ENCODE peak calls at places on chromosomes 6 and 20, in eight cellular contexts. One of them, this sample, is unnamed. For H3K4me1, the result is how much of the 10 kb centered on the place peaks cover.

GRCh38 chr20:3733119-3733995 is 872 bp downstream of the HSPA12B start:
- DNase-seq in hepatocyte: no peak
- DNase-seq in sigmoid colon: no peak
- DNase-seq in right lobe of liver: no peak
- DNase-seq in psoas muscle: no peak
- DNase-seq in tibial nerve: no peak
- DNase-seq in right atrium auricular region: no peak
- DNase-seq in fibroblast of lung: no peak
- DNase-seq in this sample: peak

GRCh38 chr6:163958646-163959045 is 544.1 kb downstream of the QKI start:
- DNase-seq in fibroblast of lung: peak
- DNase-seq in hepatocyte: no peak
- DNase-seq in right atrium auricular region: no peak
- DNase-seq in tibial nerve: no peak
- DNase-seq in psoas muscle: no peak
- DNase-seq in right lobe of liver: no peak
- DNase-seq in sigmoid colon: no peak
- DNase-seq in this sample: no peak

GRCh38 chr6:113818528-113818927 is 38.6 kb upstream of the MARCKS start:
- DNase-seq in sigmoid colon: no peak
- DNase-seq in hepatocyte: no peak
- DNase-seq in right lobe of liver: no peak
- DNase-seq in fibroblast of lung: no peak
- DNase-seq in right atrium auricular region: no peak
- DNase-seq in tibial nerve: no peak
- DNase-seq in psoas muscle: no peak
- DNase-seq in this sample: no peak

GRCh38 chr6:99334526-99335127 is 14.8 kb downstream of the FAXC start:
- DNase-seq in hepatocyte: peak
- DNase-seq in fibroblast of lung: peak
- DNase-seq in right lobe of liver: no peak
- DNase-seq in psoas muscle: no peak
- DNase-seq in sigmoid colon: no peak
- DNase-seq in tibial nerve: no peak
- DNase-seq in right atrium auricular region: no peak
- DNase-seq in this sample: no peak

GRCh38 chr6:163530406-163530805 is 115.9 kb downstream of the QKI start:
- DNase-seq in psoas muscle: no peak
- DNase-seq in sigmoid colon: no peak
- DNase-seq in fibroblast of lung: peak
- DNase-seq in hepatocyte: no peak
- DNase-seq in right lobe of liver: no peak
- DNase-seq in right atrium auricular region: no peak
- DNase-seq in tibial nerve: no peak
- DNase-seq in this sample: no peak

GRCh38 chr20:61524956-61525666 is 273.1 kb downstream of the CDH4 start:
- DNase-seq in psoas muscle: no peak
- DNase-seq in hepatocyte: no peak
- DNase-seq in fibroblast of lung: no peak
- DNase-seq in right lobe of liver: peak
- DNase-seq in tibial nerve: no peak
- DNase-seq in right atrium auricular region: no peak
- DNase-seq in sigmoid colon: no peak
- DNase-seq in this sample: no peak

GRCh38 chr6:7545509-7546369 is 4.3 kb downstream of the DSP start:
- DNase-seq in fibroblast of lung: peak
- DNase-seq in right lobe of liver: no peak
- DNase-seq in hepatocyte: peak
- DNase-seq in right atrium auricular region: no peak
- DNase-seq in psoas muscle: no peak
- DNase-seq in sigmoid colon: no peak
- DNase-seq in tibial nerve: no peak
- DNase-seq in this sample: no peak

GRCh38 chr20:62065669-62066338 is at the start of gene TAF4:
- DNase-seq in sigmoid colon: peak
- DNase-seq in hepatocyte: peak
- DNase-seq in right lobe of liver: peak
- DNase-seq in tibial nerve: peak
- DNase-seq in fibroblast of lung: peak
- DNase-seq in right atrium auricular region: peak
- DNase-seq in psoas muscle: peak
- DNase-seq in this sample: peak

GRCh38 chr6:105424177-105424783 is 21.4 kb upstream of the PREP start:
- DNase-seq in psoas muscle: peak
- DNase-seq in fibroblast of lung: peak
- DNase-seq in sigmoid colon: no peak
- DNase-seq in right atrium auricular region: peak
- DNase-seq in tibial nerve: peak
- DNase-seq in hepatocyte: peak
- DNase-seq in right lobe of liver: no peak
- DNase-seq in this sample: peak

GRCh38 chr20:37902504-37903313 is at the start of gene VSTM2L:
- DNase-seq in right atrium auricular region: no peak
- DNase-seq in right lobe of liver: no peak
- DNase-seq in fibroblast of lung: peak
- DNase-seq in hepatocyte: peak
- DNase-seq in sigmoid colon: peak
- DNase-seq in psoas muscle: no peak
- DNase-seq in tibial nerve: no peak
- DNase-seq in this sample: no peak

GRCh38 chr20:47346172-47346571 is 10.3 kb downstream of the ZMYND8 start:
- DNase-seq in right lobe of liver: peak
- DNase-seq in sigmoid colon: no peak
- DNase-seq in hepatocyte: no peak
- DNase-seq in right atrium auricular region: no peak
- DNase-seq in tibial nerve: no peak
- DNase-seq in psoas muscle: no peak
- DNase-seq in fibroblast of lung: no peak
- DNase-seq in this sample: no peak
- H3K4me1 ChIP-seq in right lobe of liver: under half
- H3K4me1 ChIP-seq in sigmoid colon: half or more
- H3K4me1 ChIP-seq in hepatocyte: under half
- H3K4me1 ChIP-seq in right atrium auricular region: under half
- H3K4me1 ChIP-seq in tibial nerve: half or more
- H3K4me1 ChIP-seq in psoas muscle: half or more
- H3K4me1 ChIP-seq in fibroblast of lung: under half
- H3K4me1 ChIP-seq in this sample: half or more

DNA sequence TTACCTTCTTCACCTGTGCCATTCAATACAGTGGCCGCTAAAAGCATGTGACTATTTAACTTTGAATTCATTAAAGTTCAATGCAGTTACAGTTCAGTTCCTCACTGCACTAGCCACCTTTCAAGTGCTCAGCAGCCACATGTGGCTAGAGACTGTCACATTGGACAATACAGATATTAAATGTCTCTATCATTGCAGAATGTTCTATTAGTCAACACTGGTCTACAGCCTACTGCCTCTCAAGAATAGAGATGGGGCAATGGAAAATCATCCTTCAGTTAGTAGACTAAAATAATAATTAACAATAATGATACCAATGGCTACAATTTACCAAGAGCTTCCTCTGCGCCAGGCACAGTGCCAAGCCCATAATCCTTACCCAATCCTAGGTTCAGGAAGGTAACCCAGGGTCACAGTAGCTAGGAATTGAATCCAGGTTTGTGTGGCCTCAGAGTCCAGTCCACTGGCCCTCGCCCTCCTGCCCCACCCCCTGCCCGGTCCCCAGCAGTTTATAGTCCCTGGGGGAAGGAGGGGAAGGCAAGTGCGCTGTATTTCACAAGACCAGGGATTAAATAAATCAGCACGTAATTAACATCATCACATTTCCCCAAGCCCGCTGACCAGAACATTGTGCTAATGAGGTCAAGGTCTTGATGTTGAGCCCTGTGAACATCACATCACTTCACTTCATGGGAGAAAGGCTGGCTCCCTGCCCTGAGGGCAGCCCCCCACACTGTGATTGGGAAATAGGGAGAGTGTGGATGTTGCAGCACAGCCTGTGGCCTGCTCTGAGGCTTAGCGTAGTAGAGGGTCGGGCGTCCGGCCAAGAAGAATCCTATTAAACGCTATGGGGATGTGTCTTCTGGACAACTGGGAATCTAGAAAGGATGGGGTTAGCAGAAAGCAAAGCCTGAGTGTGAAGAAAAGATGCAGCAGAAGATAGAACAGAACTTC is 147.2 kb downstream of the VEGFA start:
- DNase-seq in hepatocyte: peak
- DNase-seq in fibroblast of lung: no peak
- DNase-seq in tibial nerve: peak
- DNase-seq in right atrium auricular region: peak
- DNase-seq in right lobe of liver: peak
- DNase-seq in psoas muscle: peak
- DNase-seq in sigmoid colon: peak
- DNase-seq in this sample: no peak
- H3K27ac ChIP-seq in hepatocyte: peak
- H3K27ac ChIP-seq in fibroblast of lung: no peak
- H3K27ac ChIP-seq in tibial nerve: no peak
- H3K27ac ChIP-seq in right atrium auricular region: no peak
- H3K27ac ChIP-seq in right lobe of liver: peak
- H3K27ac ChIP-seq in psoas muscle: no peak
- H3K27ac ChIP-seq in sigmoid colon: no peak
- H3K27ac ChIP-seq in this sample: peak

GRCh38 chr6:43606019-43606418 is 23.0 kb downstream of the GTPBP2 start:
- DNase-seq in right atrium auricular region: no peak
- DNase-seq in psoas muscle: no peak
- DNase-seq in hepatocyte: no peak
- DNase-seq in sigmoid colon: no peak
- DNase-seq in tibial nerve: no peak
- DNase-seq in fibroblast of lung: no peak
- DNase-seq in right lobe of liver: no peak
- DNase-seq in this sample: no peak

GRCh38 chr6:43608310-43608763 is 20.7 kb downstream of the GTPBP2 start:
- DNase-seq in tibial nerve: peak
- DNase-seq in psoas muscle: peak
- DNase-seq in right lobe of liver: no peak
- DNase-seq in right atrium auricular region: peak
- DNase-seq in hepatocyte: peak
- DNase-seq in sigmoid colon: no peak
- DNase-seq in fibroblast of lung: peak
- DNase-seq in this sample: peak

GRCh38 chr6:43610431-43610830 is 18.6 kb downstream of the GTPBP2 start:
- DNase-seq in tibial nerve: no peak
- DNase-seq in right lobe of liver: no peak
- DNase-seq in fibroblast of lung: no peak
- DNase-seq in right atrium auricular region: no peak
- DNase-seq in psoas muscle: no peak
- DNase-seq in sigmoid colon: no peak
- DNase-seq in hepatocyte: no peak
- DNase-seq in this sample: no peak

GRCh38 chr6:43608783-43609182 is 20.3 kb downstream of the GTPBP2 start:
- DNase-seq in tibial nerve: no peak
- DNase-seq in right lobe of liver: no peak
- DNase-seq in right atrium auricular region: no peak
- DNase-seq in sigmoid colon: no peak
- DNase-seq in hepatocyte: no peak
- DNase-seq in fibroblast of lung: no peak
- DNase-seq in psoas muscle: no peak
- DNase-seq in this sample: no peak

GRCh38 chr6:43609402-43609801 is 19.7 kb downstream of the GTPBP2 start:
- DNase-seq in fibroblast of lung: no peak
- DNase-seq in tibial nerve: no peak
- DNase-seq in psoas muscle: no peak
- DNase-seq in right atrium auricular region: no peak
- DNase-seq in right lobe of liver: no peak
- DNase-seq in sigmoid colon: no peak
- DNase-seq in hepatocyte: peak
- DNase-seq in this sample: no peak
- H3K4me1 ChIP-seq in fibroblast of lung: under half
- H3K4me1 ChIP-seq in tibial nerve: under half
- H3K4me1 ChIP-seq in psoas muscle: under half
- H3K4me1 ChIP-seq in right atrium auricular region: under half
- H3K4me1 ChIP-seq in right lobe of liver: under half
- H3K4me1 ChIP-seq in sigmoid colon: under half
- H3K4me1 ChIP-seq in hepatocyte: under half
- H3K4me1 ChIP-seq in this sample: under half

GRCh38 chr6:5205877-5206840 is 54.6 kb downstream of the LYRM4 start:
- DNase-seq in hepatocyte: peak
- DNase-seq in right atrium auricular region: peak
- DNase-seq in sigmoid colon: peak
- DNase-seq in tibial nerve: peak
- DNase-seq in right lobe of liver: peak
- DNase-seq in fibroblast of lung: peak
- DNase-seq in psoas muscle: peak
- DNase-seq in this sample: no peak
- H3K27ac ChIP-seq in hepatocyte: peak
- H3K27ac ChIP-seq in right atrium auricular region: peak
- H3K27ac ChIP-seq in sigmoid colon: peak
- H3K27ac ChIP-seq in tibial nerve: peak
- H3K27ac ChIP-seq in right lobe of liver: peak
- H3K27ac ChIP-seq in fibroblast of lung: no peak
- H3K27ac ChIP-seq in psoas muscle: peak
- H3K27ac ChIP-seq in this sample: no peak

GRCh38 chr6:33609019-33609418 is 12.1 kb upstream of the ITPR3 start:
- DNase-seq in tibial nerve: no peak
- DNase-seq in psoas muscle: no peak
- DNase-seq in right atrium auricular region: no peak
- DNase-seq in right lobe of liver: no peak
- DNase-seq in hepatocyte: no peak
- DNase-seq in fibroblast of lung: no peak
- DNase-seq in sigmoid colon: no peak
- DNase-seq in this sample: no peak
- H3K4me1 ChIP-seq in tibial nerve: half or more
- H3K4me1 ChIP-seq in psoas muscle: under half
- H3K4me1 ChIP-seq in right atrium auricular region: half or more
- H3K4me1 ChIP-seq in right lobe of liver: under half
- H3K4me1 ChIP-seq in hepatocyte: under half
- H3K4me1 ChIP-seq in fibroblast of lung: under half
- H3K4me1 ChIP-seq in sigmoid colon: under half
- H3K4me1 ChIP-seq in this sample: under half

GRCh38 chr6:159945801-159946392 is 23.0 kb upstream of the IGF2R start:
- DNase-seq in right atrium auricular region: no peak
- DNase-seq in tibial nerve: no peak
- DNase-seq in psoas muscle: no peak
- DNase-seq in right lobe of liver: no peak
- DNase-seq in sigmoid colon: no peak
- DNase-seq in hepatocyte: no peak
- DNase-seq in fibroblast of lung: no peak
- DNase-seq in this sample: no peak
- H3K27ac ChIP-seq in right atrium auricular region: no peak
- H3K27ac ChIP-seq in tibial nerve: no peak
- H3K27ac ChIP-seq in psoas muscle: no peak
- H3K27ac ChIP-seq in right lobe of liver: no peak
- H3K27ac ChIP-seq in sigmoid colon: no peak
- H3K27ac ChIP-seq in hepatocyte: no peak
- H3K27ac ChIP-seq in fibroblast of lung: no peak
- H3K27ac ChIP-seq in this sample: no peak

GRCh38 chr6:56732517-56732916 is 89.8 kb upstream of the DST start:
- DNase-seq in right atrium auricular region: no peak
- DNase-seq in sigmoid colon: no peak
- DNase-seq in hepatocyte: no peak
- DNase-seq in fibroblast of lung: no peak
- DNase-seq in tibial nerve: no peak
- DNase-seq in psoas muscle: no peak
- DNase-seq in right lobe of liver: no peak
- DNase-seq in this sample: no peak
- H3K4me1 ChIP-seq in right atrium auricular region: under half
- H3K4me1 ChIP-seq in sigmoid colon: half or more
- H3K4me1 ChIP-seq in hepatocyte: under half
- H3K4me1 ChIP-seq in fibroblast of lung: under half
- H3K4me1 ChIP-seq in tibial nerve: half or more
- H3K4me1 ChIP-seq in psoas muscle: under half
- H3K4me1 ChIP-seq in right lobe of liver: under half
- H3K4me1 ChIP-seq in this sample: under half